ENCODE peak calls at places on chromosomes 5 and 9, in eight cellular contexts. One of them, this sample, is unnamed.

GRCh38 chr9:73441890-73442818 is 290.5 kb downstream of the ANXA1 start:
- DNase-seq in dorsolateral prefrontal cortex: no peak
- DNase-seq in Right ventricle myocardium superior: no peak
- DNase-seq in GM12891: no peak
- DNase-seq in CD4-positive, alpha-beta memory T cell: no peak
- DNase-seq in pancreas: no peak
- DNase-seq in NCI-H510A: no peak
- DNase-seq in stromal cell of bone marrow: no peak
- DNase-seq in this sample: peak; percentile 62

GRCh38 chr9:107782381-107782780 is 292.8 kb upstream of the KLF4 start:
- DNase-seq in dorsolateral prefrontal cortex: no peak
- DNase-seq in Right ventricle myocardium superior: no peak
- DNase-seq in GM12891: no peak
- DNase-seq in CD4-positive, alpha-beta memory T cell: no peak
- DNase-seq in pancreas: no peak
- DNase-seq in NCI-H510A: no peak
- DNase-seq in stromal cell of bone marrow: peak; percentile 27
- DNase-seq in this sample: peak; percentile 37

GRCh38 chr5:68467791-68468190 is 252.2 kb downstream of the PIK3R1 start:
- DNase-seq in dorsolateral prefrontal cortex: no peak
- DNase-seq in Right ventricle myocardium superior: no peak
- DNase-seq in GM12891: no peak
- DNase-seq in CD4-positive, alpha-beta memory T cell: no peak
- DNase-seq in pancreas: no peak
- DNase-seq in NCI-H510A: no peak
- DNase-seq in stromal cell of bone marrow: no peak
- DNase-seq in this sample: no peak

GRCh38 chr5:169576181-169576598 is 7.4 kb upstream of the SPDL1 start:
- DNase-seq in dorsolateral prefrontal cortex: no peak
- DNase-seq in Right ventricle myocardium superior: no peak
- DNase-seq in GM12891: no peak
- DNase-seq in CD4-positive, alpha-beta memory T cell: no peak
- DNase-seq in pancreas: no peak
- DNase-seq in NCI-H510A: no peak
- DNase-seq in stromal cell of bone marrow: peak; percentile 90
- DNase-seq in this sample: peak; percentile 94

GRCh38 chr5:129161830-129162229 is 67.3 kb downstream of the ISOC1 start:
- DNase-seq in dorsolateral prefrontal cortex: no peak
- DNase-seq in Right ventricle myocardium superior: no peak
- DNase-seq in GM12891: no peak
- DNase-seq in CD4-positive, alpha-beta memory T cell: no peak
- DNase-seq in pancreas: no peak
- DNase-seq in NCI-H510A: no peak
- DNase-seq in stromal cell of bone marrow: no peak
- DNase-seq in this sample: no peak

GRCh38 chr9:72025956-72026355 is 34.5 kb downstream of the C9orf57 start:
- DNase-seq in dorsolateral prefrontal cortex: no peak
- DNase-seq in Right ventricle myocardium superior: no peak
- DNase-seq in GM12891: no peak
- DNase-seq in CD4-positive, alpha-beta memory T cell: no peak
- DNase-seq in pancreas: no peak
- DNase-seq in NCI-H510A: no peak
- DNase-seq in stromal cell of bone marrow: no peak
- DNase-seq in this sample: no peak

GRCh38 chr5:133108481-133108921 is 56.7 kb downstream of the HSPA4 start:
- DNase-seq in dorsolateral prefrontal cortex: no peak
- DNase-seq in Right ventricle myocardium superior: no peak
- DNase-seq in GM12891: no peak
- DNase-seq in CD4-positive, alpha-beta memory T cell: no peak
- DNase-seq in pancreas: no peak
- DNase-seq in NCI-H510A: no peak
- DNase-seq in stromal cell of bone marrow: no peak
- DNase-seq in this sample: no peak

GRCh38 chr9:96376926-96377874 is 6.3 kb downstream of the SLC35D2 start:
- DNase-seq in dorsolateral prefrontal cortex: no peak
- DNase-seq in Right ventricle myocardium superior: no peak
- DNase-seq in GM12891: no peak
- DNase-seq in CD4-positive, alpha-beta memory T cell: no peak
- DNase-seq in pancreas: no peak
- DNase-seq in NCI-H510A: no peak
- DNase-seq in stromal cell of bone marrow: no peak
- DNase-seq in this sample: no peak

GRCh38 chr9:85516976-85517637 is 224.6 kb downstream of the AGTPBP1 start:
- DNase-seq in dorsolateral prefrontal cortex: no peak
- DNase-seq in Right ventricle myocardium superior: no peak
- DNase-seq in GM12891: no peak
- DNase-seq in CD4-positive, alpha-beta memory T cell: no peak
- DNase-seq in pancreas: no peak
- DNase-seq in NCI-H510A: no peak
- DNase-seq in stromal cell of bone marrow: no peak
- DNase-seq in this sample: no peak

GRCh38 chr9:90961375-90961774 is 159.8 kb downstream of the SYK start:
- DNase-seq in dorsolateral prefrontal cortex: no peak
- DNase-seq in Right ventricle myocardium superior: no peak
- DNase-seq in GM12891: no peak
- DNase-seq in CD4-positive, alpha-beta memory T cell: no peak
- DNase-seq in pancreas: no peak
- DNase-seq in NCI-H510A: peak; percentile 70
- DNase-seq in stromal cell of bone marrow: peak; percentile 75
- DNase-seq in this sample: no peak